ENCODE peak calls at places on chromosomes 7 and 10, in seven cellular contexts. One of them, this sample, is unnamed.

GRCh38 chr7:92546856-92547497 is 18.4 kb downstream of the RBM48 start:
- DNase-seq in activated CD4-positive, alpha-beta T cell treated with anti-CD3 and anti-CD28 coated beads for 24 hours: no peak
- DNase-seq in GM23248: no peak
- DNase-seq in AG04450: no peak
- DNase-seq in NCI-H2171: no peak
- DNase-seq in AG04449: no peak
- DNase-seq in activated naive CD4-positive, alpha-beta T cell treated with anti-CD3 and anti-CD28 coated beads for 36 hours: no peak
- DNase-seq in this sample: no peak

GRCh38 chr10:113953505-113954272 is 90.0 kb upstream of the ADRB1 start:
- DNase-seq in activated CD4-positive, alpha-beta T cell treated with anti-CD3 and anti-CD28 coated beads for 24 hours: no peak
- DNase-seq in GM23248: no peak
- DNase-seq in AG04450: no peak
- DNase-seq in NCI-H2171: no peak
- DNase-seq in AG04449: no peak
- DNase-seq in activated naive CD4-positive, alpha-beta T cell treated with anti-CD3 and anti-CD28 coated beads for 36 hours: no peak
- DNase-seq in this sample: peak

GRCh38 chr10:122875843-122876492 is 3.4 kb downstream of the FAM24B start:
- DNase-seq in activated CD4-positive, alpha-beta T cell treated with anti-CD3 and anti-CD28 coated beads for 24 hours: no peak
- DNase-seq in GM23248: no peak
- DNase-seq in AG04450: no peak
- DNase-seq in NCI-H2171: no peak
- DNase-seq in AG04449: no peak
- DNase-seq in activated naive CD4-positive, alpha-beta T cell treated with anti-CD3 and anti-CD28 coated beads for 36 hours: no peak
- DNase-seq in this sample: no peak

GRCh38 chr7:149772821-149773425 is 465 bp downstream of the ZNF467 start:
- DNase-seq in activated CD4-positive, alpha-beta T cell treated with anti-CD3 and anti-CD28 coated beads for 24 hours: no peak
- DNase-seq in GM23248: peak
- DNase-seq in AG04450: no peak
- DNase-seq in NCI-H2171: no peak
- DNase-seq in AG04449: no peak
- DNase-seq in activated naive CD4-positive, alpha-beta T cell treated with anti-CD3 and anti-CD28 coated beads for 36 hours: peak
- DNase-seq in this sample: no peak

GRCh38 chr10:36574212-36574611 is 551.2 kb upstream of the ANKRD30A start:
- DNase-seq in activated CD4-positive, alpha-beta T cell treated with anti-CD3 and anti-CD28 coated beads for 24 hours: no peak
- DNase-seq in GM23248: peak
- DNase-seq in AG04450: no peak
- DNase-seq in NCI-H2171: no peak
- DNase-seq in AG04449: peak
- DNase-seq in activated naive CD4-positive, alpha-beta T cell treated with anti-CD3 and anti-CD28 coated beads for 36 hours: no peak
- DNase-seq in this sample: no peak

GRCh38 chr7:8442814-8443304 is 9.4 kb downstream of the NXPH1 start:
- DNase-seq in activated CD4-positive, alpha-beta T cell treated with anti-CD3 and anti-CD28 coated beads for 24 hours: peak
- DNase-seq in GM23248: peak
- DNase-seq in AG04450: no peak
- DNase-seq in NCI-H2171: no peak
- DNase-seq in AG04449: no peak
- DNase-seq in activated naive CD4-positive, alpha-beta T cell treated with anti-CD3 and anti-CD28 coated beads for 36 hours: peak
- DNase-seq in this sample: no peak

GRCh38 chr7:83465643-83466042 is 183.3 kb downstream of the SEMA3E start:
- DNase-seq in activated CD4-positive, alpha-beta T cell treated with anti-CD3 and anti-CD28 coated beads for 24 hours: no peak
- DNase-seq in GM23248: no peak
- DNase-seq in AG04450: no peak
- DNase-seq in NCI-H2171: no peak
- DNase-seq in AG04449: no peak
- DNase-seq in activated naive CD4-positive, alpha-beta T cell treated with anti-CD3 and anti-CD28 coated beads for 36 hours: no peak
- DNase-seq in this sample: no peak

GRCh38 chr10:117955171-117955570 is 91.6 kb downstream of the RAB11FIP2 start:
- DNase-seq in activated CD4-positive, alpha-beta T cell treated with anti-CD3 and anti-CD28 coated beads for 24 hours: no peak
- DNase-seq in GM23248: peak
- DNase-seq in AG04450: no peak
- DNase-seq in NCI-H2171: no peak
- DNase-seq in AG04449: no peak
- DNase-seq in activated naive CD4-positive, alpha-beta T cell treated with anti-CD3 and anti-CD28 coated beads for 36 hours: no peak
- DNase-seq in this sample: no peak

GRCh38 chr7:151727579-151728285 is 149.2 kb downstream of the PRKAG2 start:
- DNase-seq in activated CD4-positive, alpha-beta T cell treated with anti-CD3 and anti-CD28 coated beads for 24 hours: peak
- DNase-seq in GM23248: peak
- DNase-seq in AG04450: peak
- DNase-seq in NCI-H2171: no peak
- DNase-seq in AG04449: peak
- DNase-seq in activated naive CD4-positive, alpha-beta T cell treated with anti-CD3 and anti-CD28 coated beads for 36 hours: peak
- DNase-seq in this sample: peak

GRCh38 chr10:37741831-37742230 is 115.6 kb downstream of the ZNF248 start:
- DNase-seq in activated CD4-positive, alpha-beta T cell treated with anti-CD3 and anti-CD28 coated beads for 24 hours: no peak
- DNase-seq in GM23248: no peak
- DNase-seq in AG04450: no peak
- DNase-seq in NCI-H2171: no peak
- DNase-seq in AG04449: no peak
- DNase-seq in activated naive CD4-positive, alpha-beta T cell treated with anti-CD3 and anti-CD28 coated beads for 36 hours: no peak
- DNase-seq in this sample: no peak

GRCh38 chr10:12041766-12042408 is 722 bp downstream of the UPF2 start:
- DNase-seq in activated CD4-positive, alpha-beta T cell treated with anti-CD3 and anti-CD28 coated beads for 24 hours: no peak
- DNase-seq in GM23248: peak
- DNase-seq in AG04450: no peak
- DNase-seq in NCI-H2171: no peak
- DNase-seq in AG04449: no peak
- DNase-seq in activated naive CD4-positive, alpha-beta T cell treated with anti-CD3 and anti-CD28 coated beads for 36 hours: peak
- DNase-seq in this sample: peak

GRCh38 chr7:10085231-10085630 is 888.4 kb upstream of the PHF14 start:
- DNase-seq in activated CD4-positive, alpha-beta T cell treated with anti-CD3 and anti-CD28 coated beads for 24 hours: no peak
- DNase-seq in GM23248: no peak
- DNase-seq in AG04450: no peak
- DNase-seq in NCI-H2171: no peak
- DNase-seq in AG04449: no peak
- DNase-seq in activated naive CD4-positive, alpha-beta T cell treated with anti-CD3 and anti-CD28 coated beads for 36 hours: no peak
- DNase-seq in this sample: no peak

GRCh38 chr7:115911466-115911865 is 119.1 kb downstream of the TFEC start:
- DNase-seq in activated CD4-positive, alpha-beta T cell treated with anti-CD3 and anti-CD28 coated beads for 24 hours: no peak
- DNase-seq in GM23248: no peak
- DNase-seq in AG04450: no peak
- DNase-seq in NCI-H2171: no peak
- DNase-seq in AG04449: no peak
- DNase-seq in activated naive CD4-positive, alpha-beta T cell treated with anti-CD3 and anti-CD28 coated beads for 36 hours: no peak
- DNase-seq in this sample: peak

GRCh38 chr10:128025437-128025836 is 100.8 kb downstream of the MKI67 start:
- DNase-seq in activated CD4-positive, alpha-beta T cell treated with anti-CD3 and anti-CD28 coated beads for 24 hours: no peak
- DNase-seq in GM23248: no peak
- DNase-seq in AG04450: no peak
- DNase-seq in NCI-H2171: no peak
- DNase-seq in AG04449: no peak
- DNase-seq in activated naive CD4-positive, alpha-beta T cell treated with anti-CD3 and anti-CD28 coated beads for 36 hours: no peak
- DNase-seq in this sample: no peak

GRCh38 chr10:42932735-42933453 is 144.0 kb upstream of the RET start:
- DNase-seq in activated CD4-positive, alpha-beta T cell treated with anti-CD3 and anti-CD28 coated beads for 24 hours: peak
- DNase-seq in GM23248: no peak
- DNase-seq in AG04450: no peak
- DNase-seq in NCI-H2171: no peak
- DNase-seq in AG04449: no peak
- DNase-seq in activated naive CD4-positive, alpha-beta T cell treated with anti-CD3 and anti-CD28 coated beads for 36 hours: peak
- DNase-seq in this sample: no peak

GRCh38 chr10:78263521-78263988 is 229.9 kb downstream of the RPS24 start:
- DNase-seq in activated CD4-positive, alpha-beta T cell treated with anti-CD3 and anti-CD28 coated beads for 24 hours: no peak
- DNase-seq in GM23248: peak
- DNase-seq in AG04450: no peak
- DNase-seq in NCI-H2171: no peak
- DNase-seq in AG04449: peak
- DNase-seq in activated naive CD4-positive, alpha-beta T cell treated with anti-CD3 and anti-CD28 coated beads for 36 hours: no peak
- DNase-seq in this sample: peak

GRCh38 chr10:120012566-120012965 is 120.0 kb downstream of the SEC23IP start:
- DNase-seq in activated CD4-positive, alpha-beta T cell treated with anti-CD3 and anti-CD28 coated beads for 24 hours: no peak
- DNase-seq in GM23248: no peak
- DNase-seq in AG04450: no peak
- DNase-seq in NCI-H2171: no peak
- DNase-seq in AG04449: no peak
- DNase-seq in activated naive CD4-positive, alpha-beta T cell treated with anti-CD3 and anti-CD28 coated beads for 36 hours: no peak
- DNase-seq in this sample: peak

GRCh38 chr7:152711444-152711944 is 35.6 kb upstream of the XRCC2 start:
- DNase-seq in activated CD4-positive, alpha-beta T cell treated with anti-CD3 and anti-CD28 coated beads for 24 hours: no peak
- DNase-seq in GM23248: no peak
- DNase-seq in AG04450: no peak
- DNase-seq in NCI-H2171: no peak
- DNase-seq in AG04449: no peak
- DNase-seq in activated naive CD4-positive, alpha-beta T cell treated with anti-CD3 and anti-CD28 coated beads for 36 hours: no peak
- DNase-seq in this sample: no peak

GRCh38 chr7:4836206-4836661 is 25.6 kb downstream of the PAPOLB start:
- DNase-seq in activated CD4-positive, alpha-beta T cell treated with anti-CD3 and anti-CD28 coated beads for 24 hours: no peak
- DNase-seq in GM23248: no peak
- DNase-seq in AG04450: no peak
- DNase-seq in NCI-H2171: no peak
- DNase-seq in AG04449: no peak
- DNase-seq in activated naive CD4-positive, alpha-beta T cell treated with anti-CD3 and anti-CD28 coated beads for 36 hours: no peak
- DNase-seq in this sample: no peak

GRCh38 chr10:3803884-3804741 is 19.1 kb upstream of the KLF6 start:
- DNase-seq in activated CD4-positive, alpha-beta T cell treated with anti-CD3 and anti-CD28 coated beads for 24 hours: no peak
- DNase-seq in GM23248: peak
- DNase-seq in AG04450: no peak
- DNase-seq in NCI-H2171: no peak
- DNase-seq in AG04449: no peak
- DNase-seq in activated naive CD4-positive, alpha-beta T cell treated with anti-CD3 and anti-CD28 coated beads for 36 hours: peak
- DNase-seq in this sample: peak

This sample was measured in ELR.